ENCODE peak calls at places on chromosome 2, in seven cellular contexts. P, M, K, H, Q, E and N are unnamed samples.

GRCh38 chr2:226803410-226803809 is 3.8 kb upstream of the IRS1 start:
- DNase-seq in Q (no peak), P (no peak), M (no peak), E (no peak), H (no peak), K (no peak), N (no peak)

GRCh38 chr2:240455719-240456606 is 20.5 kb downstream of the GPC1 start:
- DNase-seq in K (no peak), H (peak; percentile 72), M (peak; percentile 62), P (no peak), E (no peak), Q (no peak), N (no peak)

GRCh38 chr2:211132586-211132985 is 576.2 kb downstream of the CPS1 start:
- DNase-seq in E (no peak), P (no peak), K (peak; percentile 88), Q (no peak), H (no peak), M (no peak), N (no peak)

GRCh38 chr2:109435866-109436634 is 177.7 kb downstream of the SEPTIN10 start:
- DNase-seq in M (no peak), K (peak; percentile 12), Q (peak; percentile 59), H (no peak), E (no peak), P (peak; percentile 13), N (no peak)

GRCh38 chr2:26657265-26657664 is 16.1 kb upstream of the CIB4 start:
- DNase-seq in K (no peak), M (no peak), Q (peak; percentile 13), E (no peak), H (no peak), P (no peak), N (no peak)

GRCh38 chr2:75276093-75277055 is 77.1 kb upstream of the TACR1 start:
- DNase-seq in P (peak; percentile 18), K (peak; percentile 80), E (no peak), Q (no peak), M (no peak), H (no peak), N (no peak)

GRCh38 chr2:134677866-134678774 is 40.7 kb downstream of the TMEM163 start:
- DNase-seq in P (no peak), M (no peak), K (no peak), Q (no peak), H (peak; percentile 52), E (no peak), N (no peak)

GRCh38 chr2:105712166-105712915 is 32.4 kb upstream of the NCK2 start:
- DNase-seq in E (peak; percentile 47), Q (no peak), K (peak; percentile 73), H (no peak), P (no peak), M (no peak), N (no peak)

DNA sequence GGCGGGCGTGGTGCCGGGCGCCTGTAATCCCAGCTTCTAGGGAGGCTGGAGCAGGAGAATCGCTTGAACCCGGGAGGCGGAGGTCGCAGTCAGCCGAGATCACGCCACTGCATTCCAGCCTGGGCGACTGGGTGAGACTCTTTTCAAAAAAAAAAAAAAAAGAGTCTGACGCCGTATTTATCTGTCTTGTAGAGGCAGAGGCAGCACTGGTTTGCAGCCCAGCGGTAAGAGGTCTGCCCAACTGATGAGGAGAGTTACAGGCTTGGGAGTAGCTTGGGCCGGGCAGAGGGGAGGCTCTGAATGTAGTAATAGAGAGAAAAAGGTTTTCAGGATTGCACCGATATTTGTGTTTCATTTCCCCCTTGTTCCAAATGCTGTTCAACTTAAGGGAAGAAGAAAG is 9.4 kb upstream of the SP9 start:
- DNase-seq in P (no peak), Q (no peak), M (no peak), H (no peak), K (no peak), E (no peak), N (no peak)
- H3K4me3 ChIP-seq in P (no peak overlapping the region), Q (peak overlapping the region; percentile 57), M (no peak overlapping the region), H (no peak overlapping the region), K (no peak overlapping the region), E (no peak overlapping the region), N (no peak overlapping the region)

DNA sequence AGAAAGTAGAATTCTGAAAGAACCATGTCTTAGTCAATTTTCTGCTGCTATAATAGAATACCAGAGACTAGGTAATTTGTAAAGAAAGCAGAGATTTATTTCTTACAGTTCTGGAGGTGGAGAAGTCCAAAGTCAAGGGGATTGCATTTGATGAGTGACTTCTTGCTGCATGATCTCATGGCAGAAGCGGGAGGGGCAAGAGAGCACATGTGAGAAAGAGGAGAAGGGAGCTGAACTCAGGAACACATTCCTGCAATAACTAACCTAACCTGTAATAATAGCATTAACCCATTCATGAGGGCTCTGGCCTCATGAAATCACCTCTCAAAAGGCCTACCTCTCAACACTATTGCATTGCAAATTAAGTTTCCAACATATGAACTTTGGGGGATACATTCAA is 797.5 kb upstream of the POU3F3 start:
- DNase-seq in P (no peak), H (no peak), Q (no peak), K (no peak), E (no peak), M (no peak), N (no peak)
- TF ChIP-seq CTCF in P (no peak), H (no peak), Q (no peak), K (no peak), E (no peak), M (no peak), N (no peak)

GRCh38 chr2:36663851-36664715 is 32.4 kb upstream of the VIT start:
- DNase-seq in P (peak; percentile 69), H (no peak), Q (no peak), M (no peak), K (peak; percentile 69), E (peak; percentile 69), N (peak; percentile 16)
- H3K4me3 ChIP-seq in P (no peak overlapping the region), H (no peak overlapping the region), Q (no peak overlapping the region), M (no peak overlapping the region), K (no peak overlapping the region), E (no peak overlapping the region), N (no peak overlapping the region)

DNA sequence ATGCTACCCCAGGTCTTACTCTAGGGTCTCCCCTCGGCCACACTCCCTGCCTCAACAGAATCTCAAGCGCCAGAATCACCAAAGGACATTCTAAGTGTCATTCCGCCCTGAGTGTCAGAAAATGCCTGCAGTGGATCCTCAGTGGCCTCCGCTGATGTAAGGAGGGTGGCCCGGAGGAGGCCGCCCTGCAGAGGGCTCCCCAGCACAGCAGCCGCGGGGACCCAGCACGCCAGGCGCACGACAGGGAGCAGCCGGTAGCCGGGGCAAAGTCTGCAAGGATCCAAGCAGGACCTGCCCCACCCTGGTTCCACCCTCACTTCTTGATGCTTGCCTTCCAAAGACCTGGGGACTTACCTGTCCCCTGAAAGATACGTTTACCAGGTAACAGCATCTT is 54.2 kb upstream of the ID2 start:
- DNase-seq in P (no peak), M (peak; percentile 72), K (no peak), E (peak; percentile 92), Q (no peak), H (no peak), N (no peak)
- TF ChIP-seq CTCF in P (no peak), M (no peak), K (no peak), E (peak; percentile 41), Q (no peak), H (no peak), N (no peak)

GRCh38 chr2:101969723-101970122 is 22.0 kb upstream of the IL1R2 start:
- DNase-seq in K (no peak), H (no peak), P (no peak), Q (no peak), M (no peak), E (no peak), N (no peak)
- H3K4me3 ChIP-seq in K (no peak overlapping the region), H (no peak overlapping the region), P (no peak overlapping the region), Q (no peak overlapping the region), M (no peak overlapping the region), E (no peak overlapping the region), N (no peak overlapping the region)

DNA sequence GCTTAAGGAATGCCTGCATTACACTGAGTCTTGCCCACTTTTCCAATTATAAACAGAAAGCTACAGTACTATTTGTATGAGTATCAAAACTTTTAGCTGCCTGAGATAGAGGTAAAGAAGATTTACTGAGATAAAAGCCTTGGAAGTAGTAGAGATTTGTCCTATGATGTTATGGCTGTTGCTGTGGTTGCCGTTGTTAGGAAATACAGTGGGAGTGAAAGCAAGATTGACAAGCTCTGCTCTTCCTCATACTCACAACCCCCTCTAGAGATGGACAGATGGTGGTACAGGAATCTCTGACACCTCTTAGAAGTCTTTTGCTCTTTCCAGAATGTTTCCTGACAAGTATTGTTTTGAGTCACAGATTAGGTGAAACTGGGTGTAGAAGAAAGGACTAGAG is 242.5 kb downstream of the RPIA start:
- DNase-seq in Q (no peak), H (no peak), K (no peak), M (no peak), P (no peak), E (peak; percentile 43), N (no peak)
- TF ChIP-seq CTCF in Q (no peak), H (no peak), K (peak; percentile 13), M (no peak), P (no peak), E (peak; percentile 26), N (no peak)

GRCh38 chr2:44801289-44801675 is 140.2 kb upstream of the SIX3 start:
- DNase-seq in H (no peak), K (no peak), M (no peak), Q (no peak), E (no peak), P (no peak), N (no peak)
- H3K4me3 ChIP-seq in H (no peak overlapping the region), K (no peak overlapping the region), M (no peak overlapping the region), Q (peak overlapping the region; percentile 32), E (no peak overlapping the region), P (no peak overlapping the region), N (no peak overlapping the region)

DNA sequence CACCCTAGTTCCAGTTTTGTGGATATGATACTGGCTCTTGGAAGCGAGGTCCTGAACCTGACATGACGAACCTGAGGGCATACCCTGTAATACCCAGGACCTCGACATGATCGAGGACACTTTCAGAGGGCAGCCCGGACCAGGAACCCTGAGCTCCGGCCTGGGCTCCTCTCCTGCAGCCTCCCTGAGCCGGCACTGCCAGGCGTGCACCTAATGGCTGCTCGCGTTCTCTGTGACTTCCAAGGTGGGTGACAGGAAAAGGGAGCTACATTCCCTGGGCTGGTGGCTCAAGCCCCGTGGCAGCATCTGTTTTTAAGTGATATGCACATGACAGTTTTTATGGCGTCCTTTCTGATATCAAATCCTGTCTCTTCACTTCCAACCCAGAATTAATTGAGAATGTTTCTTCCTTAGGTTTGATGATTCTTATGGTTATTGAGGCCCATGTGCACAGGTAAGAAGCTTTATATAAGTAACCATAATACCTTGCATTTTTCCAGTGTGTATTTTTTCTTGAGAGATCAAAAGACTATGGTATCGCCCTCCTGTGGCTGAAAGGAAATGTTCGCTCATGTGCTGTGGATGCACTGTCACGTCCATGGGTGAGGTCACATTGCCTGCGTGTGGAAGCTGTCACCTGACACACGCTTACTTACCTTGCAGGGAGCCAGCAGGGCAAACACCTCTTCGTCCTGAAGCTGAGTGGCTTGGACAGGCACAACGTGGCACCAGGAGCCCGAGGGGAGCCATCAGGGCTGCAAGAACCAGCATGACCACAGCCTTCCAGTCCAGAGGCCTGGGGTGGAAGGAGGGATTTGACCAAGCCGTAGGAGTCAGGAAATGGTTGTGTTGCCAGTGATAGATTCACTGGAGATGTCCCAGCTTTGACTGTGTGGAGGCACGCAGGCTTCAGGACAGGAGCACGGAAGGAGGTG is 367.4 kb upstream of the MYT1L start:
- DNase-seq in M (no peak), Q (no peak), E (no peak), P (no peak), K (no peak), H (no peak), N (no peak)
- TF ChIP-seq CTCF in M (no peak), Q (no peak), E (no peak), P (no peak), K (no peak), H (no peak), N (peak; percentile 33)

GRCh38 chr2:98748303-98749052 is 17.5 kb upstream of the MGAT4A start:
- DNase-seq in H (no peak), P (no peak), K (no peak), E (no peak), M (no peak), Q (no peak), N (no peak)
- H3K4me3 ChIP-seq in H (no peak overlapping the region), P (no peak overlapping the region), K (no peak overlapping the region), E (no peak overlapping the region), M (no peak overlapping the region), Q (no peak overlapping the region), N (peak overlapping the region; percentile 24)